ENCODE peak calls at places on chromosomes 7 and 10, in five cellular contexts. N is retina; H is activated naive CD4-positive, alpha-beta T cell; M is H9; A is putamen. R is an unnamed sample.

GRCh38 chr7:98165827-98166667 is 45.2 kb upstream of the BHLHA15 start:
- DNase-seq in M (peak), A (no peak), H (peak), N (peak), R (peak)

GRCh38 chr7:73517241-73517995 is 4.7 kb downstream of the BAZ1B start:
- DNase-seq in H (no peak), M (no peak), A (peak), N (no peak), R (no peak)

GRCh38 chr10:13816195-13816926 is 229.6 kb downstream of the PRPF18 start:
- DNase-seq in N (no peak), A (peak), M (no peak), H (no peak), R (no peak)

GRCh38 chr10:92692697-92693533 is 3.2 kb downstream of the HHEX start:
- DNase-seq in H (no peak), M (no peak), N (no peak), A (no peak), R (no peak)

GRCh38 chr10:5291501-5292195 is 73.1 kb upstream of the UCN3 start:
- DNase-seq in N (no peak), M (no peak), A (no peak), H (no peak), R (no peak)

GRCh38 chr10:101052285-101052684 is 9.5 kb upstream of the KAZALD1 start:
- DNase-seq in N (no peak), A (no peak), H (no peak), M (no peak), R (no peak)

GRCh38 chr7:42573904-42574692 is 337.1 kb upstream of the GLI3 start:
- DNase-seq in A (no peak), H (no peak), N (no peak), M (no peak), R (no peak)

GRCh38 chr10:110211455-110211843 is 4.0 kb downstream of the MXI1 start:
- DNase-seq in M (no peak), A (no peak), H (no peak), N (no peak), R (no peak)

GRCh38 chr10:10330481-10330880 is 687.2 kb upstream of the CELF2 start:
- DNase-seq in N (no peak), A (no peak), H (no peak), M (no peak), R (no peak)

GRCh38 chr10:62016477-62017140 is 115.1 kb downstream of the ARID5B start:
- DNase-seq in H (no peak), A (no peak), N (no peak), M (no peak), R (no peak)

GRCh38 chr10:82942572-82943091 is 1067.6 kb downstream of the NRG3 start:
- DNase-seq in N (no peak), M (no peak), H (no peak), A (no peak), R (no peak)

GRCh38 chr7:70752794-70753241 is 379.1 kb upstream of the GALNT17 start:
- DNase-seq in H (no peak), M (no peak), N (no peak), A (no peak), R (no peak)

GRCh38 chr7:92698237-92698841 is 108.1 kb upstream of the FAM133B start:
- DNase-seq in H (no peak), N (peak), M (no peak), A (peak), R (no peak)

GRCh38 chr10:16063350-16063749 is 203.0 kb upstream of the MINDY3 start:
- DNase-seq in H (no peak), M (no peak), A (no peak), N (no peak), R (no peak)

GRCh38 chr7:76155938-76156337 is 45.8 kb upstream of the SRRM3 start:
- DNase-seq in N (no peak), H (no peak), A (no peak), M (no peak), R (no peak)

GRCh38 chr7:77752016-77752415 is 46.2 kb downstream of the TMEM60 start:
- DNase-seq in N (no peak), H (no peak), M (no peak), A (no peak), R (no peak)

GRCh38 chr7:81285142-81285871 is 366.5 kb upstream of the SEMA3C start:
- DNase-seq in H (no peak), A (no peak), M (no peak), N (no peak), R (no peak)